ENCODE peak calls at places on chromosomes 12 and 14, in five cellular contexts. G is lower leg skin; D is GM10248; E is activated CD8-positive, alpha-beta memory T cell treated with anti-CD3 and anti-CD28 coated beads for 1 hour; K is cardiac fibroblast. H is an unnamed sample.

GRCh38 chr14:91058017-91058675 is 2.3 kb downstream of the RPS6KA5 start:
- DNase-seq in G (no peak), E (no peak), D (no peak), K (no peak), H (no peak)

GRCh38 chr14:75821828-75822521 is 159.8 kb downstream of the TGFB3 start:
- DNase-seq in E (no peak), D (no peak), G (no peak), K (no peak), H (no peak)

GRCh38 chr12:88182431-88182830 is 40.3 kb downstream of the TMTC3 start:
- DNase-seq in D (no peak), E (no peak), G (no peak), K (no peak), H (no peak)

GRCh38 chr12:125283521-125283920 is 218.3 kb downstream of the AACS start:
- DNase-seq in D (no peak), E (no peak), G (no peak), K (no peak), H (no peak)

GRCh38 chr12:88339966-88340365 is 197.9 kb downstream of the TMTC3 start:
- DNase-seq in G (no peak), K (peak), E (no peak), D (no peak), H (no peak)

GRCh38 chr14:35419429-35419841 is 14.9 kb upstream of the NFKBIA start:
- DNase-seq in K (peak), E (no peak), G (no peak), D (no peak), H (no peak)

GRCh38 chr14:71142375-71143038 is 235.2 kb downstream of the PCNX1 start:
- DNase-seq in G (peak), E (no peak), D (peak), K (peak), H (no peak)

GRCh38 chr14:96167224-96168148 is 37.2 kb upstream of the BDKRB2 start:
- DNase-seq in K (peak), G (peak), D (no peak), E (no peak), H (no peak)

GRCh38 chr14:59044707-59045106 is 143.8 kb upstream of the DAAM1 start:
- DNase-seq in K (no peak), E (no peak), G (no peak), D (no peak), H (no peak)

GRCh38 chr12:110074089-110074488 is 25.8 kb upstream of the C12orf76 start:
- DNase-seq in E (no peak), K (no peak), D (no peak), G (no peak), H (no peak)

GRCh38 chr14:41986083-41986645 is 379.5 kb downstream of the LRFN5 start:
- DNase-seq in D (no peak), G (no peak), E (no peak), K (no peak), H (no peak)

GRCh38 chr12:112252184-112252583 is 126.8 kb downstream of the TRAFD1 start:
- DNase-seq in K (peak), E (no peak), G (no peak), D (no peak), H (no peak)

GRCh38 chr12:53428741-53429140 is 5.1 kb downstream of the AMHR2 start:
- DNase-seq in K (no peak), E (no peak), D (no peak), G (no peak), H (no peak)

GRCh38 chr12:80183939-80184338 is 84.6 kb downstream of the OTOGL start:
- DNase-seq in G (no peak), K (peak), D (no peak), E (no peak), H (no peak)

GRCh38 chr12:88579941-88580871 is at the start of gene KITLG:
- DNase-seq in E (no peak), D (peak), G (peak), K (peak), H (peak)

GRCh38 chr14:104871656-104872468 is 6.8 kb downstream of the CEP170B start:
- DNase-seq in K (no peak), D (no peak), E (no peak), G (no peak), H (peak)

GRCh38 chr14:90677484-90678045 is 138.7 kb downstream of the TTC7B start:
- DNase-seq in K (peak), E (no peak), G (no peak), D (no peak), H (no peak)

GRCh38 chr12:18340796-18341195 is 79.5 kb downstream of the PIK3C2G start:
- DNase-seq in E (no peak), D (no peak), G (no peak), K (no peak), H (no peak)

GRCh38 chr12:70603044-70603443 is 34.2 kb downstream of the PTPRB start:
- DNase-seq in D (no peak), E (no peak), G (no peak), K (peak), H (no peak)

GRCh38 chr12:51549637-51550036 is 41.4 kb upstream of the SCN8A start:
- DNase-seq in K (no peak), E (no peak), D (no peak), G (peak), H (no peak)

GRCh38 chr12:65725376-65725775 is 98.9 kb upstream of the HMGA2 start:
- DNase-seq in E (no peak), K (peak), D (no peak), G (no peak), H (no peak)

GRCh38 chr12:67161322-67161918 is 107.7 kb upstream of the CAND1 start:
- DNase-seq in E (no peak), G (no peak), K (peak), D (peak), H (no peak)

GRCh38 chr14:52268191-52269061 is 928 bp downstream of the PTGDR start:
- DNase-seq in K (peak), E (no peak), D (no peak), G (no peak), H (peak)

GRCh38 chr14:72888202-72888601 is 5.7 kb downstream of the DPF3 start:
- DNase-seq in E (no peak), K (no peak), G (no peak), D (no peak), H (no peak)

GRCh38 chr12:5650804-5651461 is 219.0 kb downstream of the NTF3 start:
- DNase-seq in G (no peak), K (no peak), D (no peak), E (no peak), H (no peak)

GRCh38 chr14:54364555-54365415 is 32.0 kb upstream of the CDKN3 start:
- DNase-seq in D (no peak), E (no peak), G (no peak), K (peak), H (no peak)

GRCh38 chr14:104723651-104724406 is at the start of gene ADSS1:
- DNase-seq in K (peak), D (peak), E (no peak), G (no peak), H (peak)

GRCh38 chr12:12870454-12870853 is 20.9 kb upstream of the GPRC5A start:
- DNase-seq in K (peak), D (no peak), E (no peak), G (peak), H (no peak)

GRCh38 chr12:120199595-120200306 is 1.2 kb downstream of the RPLP0 start:
- DNase-seq in D (no peak), K (peak), E (no peak), G (no peak), H (no peak)

GRCh38 chr14:65872536-65872935 is 460.0 kb downstream of the FUT8 start:
- DNase-seq in G (no peak), K (peak), D (no peak), E (no peak), H (no peak)

GRCh38 chr12:238736-239398 is 23.8 kb downstream of the SLC6A13 start:
- DNase-seq in G (peak), K (no peak), E (no peak), D (no peak), H (no peak)

GRCh38 chr12:109115758-109116610 is at the start of gene ACACB:
- DNase-seq in K (no peak), G (no peak), D (no peak), E (no peak), H (no peak)

GRCh38 chr12:63382930-63383329 is 231.9 kb upstream of the AVPR1A start:
- DNase-seq in D (no peak), K (no peak), E (no peak), G (no peak), H (no peak)

H was measured in left lung.